ENCODE peak calls at places on chromosome 3, in five cellular contexts. Q is fibroblast of pulmonary artery, X is neural progenitor cell, O is endodermal cell, P is breast epithelium. D is an unnamed sample.

GRCh38 chr3:133455281-133455680 is 55.4 kb downstream of the BFSP2 start:
- DNase-seq in Q (no peak), X (peak), O (no peak), P (no peak), D (no peak)

GRCh38 chr3:38482951-38483350 is 13.2 kb upstream of the EXOG start:
- DNase-seq in Q (no peak), X (no peak), O (no peak), P (no peak), D (no peak)

GRCh38 chr3:165855581-165855980 is 18.4 kb upstream of the BCHE start:
- DNase-seq in Q (peak), X (no peak), O (no peak), P (no peak), D (no peak)

GRCh38 chr3:143634991-143635390 is 213.3 kb downstream of the SLC9A9 start:
- DNase-seq in Q (no peak), X (no peak), O (peak), P (peak), D (no peak)

GRCh38 chr3:165181556-165181955 is 14.6 kb downstream of the SLITRK3 start:
- DNase-seq in Q (no peak), X (no peak), O (no peak), P (no peak), D (no peak)

GRCh38 chr3:87733671-87734367 is 325.0 kb downstream of the CGGBP1 start:
- DNase-seq in Q (no peak), X (no peak), O (peak), P (peak), D (no peak)

GRCh38 chr3:20673866-20674265 is 487.9 kb upstream of the SGO1 start:
- DNase-seq in Q (no peak), X (no peak), O (no peak), P (no peak), D (no peak)

GRCh38 chr3:53069422-53070068 is 23.7 kb upstream of the SFMBT1 start:
- DNase-seq in Q (peak), X (peak), O (peak), P (no peak), D (no peak)

GRCh38 chr3:146750196-146750595 is 145.1 kb upstream of the PLSCR5 start:
- DNase-seq in Q (peak), X (no peak), O (no peak), P (no peak), D (no peak)

GRCh38 chr3:157064402-157064801 is 95.5 kb downstream of the CCNL1 start:
- DNase-seq in Q (no peak), X (no peak), O (peak), P (no peak), D (no peak)

GRCh38 chr3:31959951-31960792 is 20.9 kb downstream of the OSBPL10 start:
- DNase-seq in Q (peak), X (peak), O (peak), P (no peak), D (no peak)

GRCh38 chr3:105369501-105370371 is 3.0 kb downstream of the ALCAM start:
- DNase-seq in Q (peak), X (peak), O (peak), P (peak), D (peak)

GRCh38 chr3:180311242-180311641 is 274.5 kb upstream of the PEX5L start:
- DNase-seq in Q (no peak), X (no peak), O (no peak), P (no peak), D (no peak)

GRCh38 chr3:190384241-190384863 is 3.6 kb upstream of the CLDN16 start:
- DNase-seq in Q (peak), X (peak), O (peak), P (no peak), D (no peak)

GRCh38 chr3:155944081-155944480 is 73.6 kb downstream of the GMPS start:
- DNase-seq in Q (no peak), X (no peak), O (no peak), P (no peak), D (no peak)

GRCh38 chr3:16305121-16305541 is 40.1 kb downstream of the OXNAD1 start:
- DNase-seq in Q (no peak), X (no peak), O (no peak), P (no peak), D (no peak)

GRCh38 chr3:159911011-159911663 is 77.5 kb upstream of the IL12A start:
- DNase-seq in Q (no peak), X (no peak), O (no peak), P (no peak), D (no peak)

GRCh38 chr3:196883361-196883760 is 15.6 kb downstream of the SENP5 start:
- DNase-seq in Q (no peak), X (no peak), O (no peak), P (no peak), D (no peak)

GRCh38 chr3:127208483-127209100 is 15.7 kb downstream of the PRR23E start:
- DNase-seq in Q (no peak), X (no peak), O (no peak), P (no peak), D (no peak)

GRCh38 chr3:39237012-39237411 is 42.8 kb downstream of the CX3CR1 start:
- DNase-seq in Q (no peak), X (no peak), O (no peak), P (no peak), D (no peak)

GRCh38 chr3:128353991-128354687 is 112.6 kb downstream of the DNAJB8 start:
- DNase-seq in Q (peak), X (no peak), O (no peak), P (no peak), D (peak)

GRCh38 chr3:129461461-129462146 is 21.6 kb downstream of the IFT122 start:
- DNase-seq in Q (peak), X (no peak), O (peak), P (peak), D (no peak)

GRCh38 chr3:8239095-8239494 is 262.5 kb upstream of the LMCD1 start:
- DNase-seq in Q (no peak), X (no peak), O (no peak), P (no peak), D (no peak)

GRCh38 chr3:123831420-123831819 is 52.7 kb downstream of the MYLK start:
- DNase-seq in Q (no peak), X (no peak), O (no peak), P (no peak), D (no peak)

GRCh38 chr3:193648542-193649076 is 55.6 kb downstream of the OPA1 start:
- DNase-seq in Q (no peak), X (no peak), O (no peak), P (no peak), D (no peak)

GRCh38 chr3:196813903-196814302 is 53.8 kb upstream of the SENP5 start:
- DNase-seq in Q (peak), X (no peak), O (no peak), P (no peak), D (no peak)

GRCh38 chr3:88824646-88825303 is 282.6 kb upstream of the EPHA3 start:
- DNase-seq in Q (no peak), X (no peak), O (no peak), P (no peak), D (no peak)

GRCh38 chr3:9204253-9205005 is 45.0 kb downstream of the SRGAP3 start:
- DNase-seq in Q (no peak), X (peak), O (peak), P (no peak), D (peak)

GRCh38 chr3:129224984-129225393 is 24.4 kb upstream of the COPG1 start:
- DNase-seq in Q (peak), X (no peak), O (peak), P (peak), D (no peak)

GRCh38 chr3:24520941-24521305 is 26.3 kb upstream of the THRB start:
- DNase-seq in Q (no peak), X (no peak), O (no peak), P (no peak), D (no peak)

GRCh38 chr3:67384790-67385397 is 269.5 kb downstream of the SUCLG2 start:
- DNase-seq in Q (peak), X (peak), O (peak), P (no peak), D (peak)

GRCh38 chr3:27415202-27415601 is 46.0 kb upstream of the NEK10 start:
- DNase-seq in Q (no peak), X (no peak), O (no peak), P (no peak), D (no peak)

DNA sequence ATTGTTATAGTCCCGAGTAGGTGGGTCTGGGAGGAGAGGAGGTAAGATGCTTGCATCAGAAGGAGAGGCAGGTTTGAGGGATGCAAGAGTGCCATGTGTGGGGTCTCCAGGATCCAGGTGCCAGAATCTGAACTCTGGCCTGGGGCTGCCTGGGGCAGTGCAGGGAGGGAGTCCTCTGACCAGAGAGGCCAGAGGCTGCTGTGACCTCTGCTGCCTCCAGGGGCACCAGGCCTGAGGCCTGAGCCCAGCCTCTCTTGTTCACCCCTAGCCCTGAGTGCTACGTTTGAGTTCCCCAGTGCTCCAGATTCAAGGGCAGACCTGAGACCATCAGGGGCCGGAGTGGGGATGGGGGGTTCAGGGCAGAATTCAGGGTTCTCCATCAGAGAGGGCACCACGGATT is 7.4 kb downstream of the SLC38A3 start:
- DNase-seq in Q (no peak), X (peak), O (peak), P (no peak), D (no peak)
- TF ChIP-seq CTCF in Q (no peak), X (peak), O (peak), P (no peak), D (peak)

DNA sequence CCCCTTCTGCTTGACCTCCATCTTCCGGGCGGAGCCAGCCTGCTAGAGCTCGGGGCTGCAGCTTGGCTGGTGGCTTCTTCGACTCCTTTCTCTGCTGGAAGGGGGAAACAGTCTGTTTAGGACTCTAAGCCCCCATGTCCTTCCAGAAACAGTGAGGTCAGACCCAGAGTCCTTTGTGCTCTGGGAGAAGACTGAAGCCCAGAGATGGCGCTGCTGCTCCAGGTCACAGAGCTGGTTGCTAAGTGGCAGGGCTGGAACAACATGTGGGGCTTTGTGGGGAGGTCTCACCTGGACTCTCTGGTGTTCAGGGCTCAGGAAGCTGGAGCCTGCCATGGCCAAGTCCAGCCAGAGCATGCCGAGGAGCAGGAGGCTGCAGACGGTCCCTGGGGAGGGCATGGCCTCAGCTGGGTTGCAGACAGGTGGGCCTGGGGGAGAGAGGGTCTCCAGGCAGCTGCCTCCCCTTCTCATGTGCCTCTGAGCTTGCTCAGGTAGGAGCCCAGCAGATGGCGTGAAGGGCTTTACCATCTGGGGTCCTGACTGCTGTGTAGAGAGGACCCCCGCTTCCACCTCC is 2.9 kb downstream of the GHRL start:
- DNase-seq in Q (no peak), X (peak), O (peak), P (no peak), D (no peak)
- TF ChIP-seq CTCF in Q (no peak), X (peak), O (peak), P (no peak), D (no peak)

GRCh38 chr3:35394400-35394799 is 244.9 kb upstream of the ARPP21 start:
- DNase-seq in Q (no peak), X (no peak), O (no peak), P (no peak), D (no peak)
- TF ChIP-seq CTCF in Q (no peak), X (no peak), O (no peak), P (no peak), D (no peak)

GRCh38 chr3:54999159-54999558 is 71.3 kb upstream of the LRTM1 start:
- DNase-seq in Q (peak), X (peak), O (peak), P (no peak), D (no peak)
- TF ChIP-seq CTCF in Q (peak), X (peak), O (peak), P (no peak), D (no peak)

GRCh38 chr3:5095879-5096278 is 26.2 kb upstream of the ARL8B start:
- DNase-seq in Q (peak), X (peak), O (peak), P (no peak), D (peak)
- TF ChIP-seq CTCF in Q (no peak), X (peak), O (peak), P (no peak), D (peak)

D was measured in nephron progenitor cell.